ENCODE peak calls at places on chromosomes 7 and 10, in five cellular contexts. T is endodermal cell, V is heart right ventricle, Y is psoas muscle, R is right lobe of liver. W is an unnamed sample.

GRCh38 chr7:74223711-74224510 is 14.1 kb downstream of the LAT2 start:
- DNase-seq in T (no peak), V (no peak), Y (no peak), R (peak; percentile 90), W (no peak)

GRCh38 chr10:89593043-89593442 is 52.0 kb downstream of the PANK1 start:
- DNase-seq in T (no peak), V (no peak), Y (no peak), R (no peak), W (no peak)

GRCh38 chr10:95391570-95392249 is 100.9 kb upstream of the PDLIM1 start:
- DNase-seq in T (peak; percentile 86), V (no peak), Y (no peak), R (no peak), W (peak; percentile 7)

GRCh38 chr7:47721670-47722069 is 139.8 kb upstream of the TNS3 start:
- DNase-seq in T (peak; percentile 80), V (no peak), Y (no peak), R (no peak), W (no peak)

GRCh38 chr10:99364125-99364524 is 35.0 kb downstream of the CNNM1 start:
- DNase-seq in T (no peak), V (no peak), Y (no peak), R (no peak), W (peak; percentile 18)

GRCh38 chr10:132326925-132327324 is 5.1 kb upstream of the LRRC27 start:
- DNase-seq in T (no peak), V (no peak), Y (no peak), R (no peak), W (no peak)

GRCh38 chr10:75043256-75044121 is 68.0 kb upstream of the SAMD8 start:
- DNase-seq in T (peak; percentile 94), V (peak; percentile 27), Y (peak; percentile 26), R (no peak), W (no peak)

GRCh38 chr10:43965033-43965917 is 316.6 kb upstream of the ZNF32 start:
- DNase-seq in T (peak; percentile 12), V (peak; percentile 32), Y (no peak), R (no peak), W (no peak)

GRCh38 chr10:124864421-124865193 is 63.0 kb downstream of the ABRAXAS2 start:
- DNase-seq in T (no peak), V (peak; percentile 77), Y (peak; percentile 60), R (peak; percentile 95), W (no peak)
- H3K27ac ChIP-seq in T (no peak overlapping the region), V (peak overlapping the region; percentile 27), Y (peak overlapping the region; percentile 83), R (peak overlapping the region; percentile 78), W (no peak overlapping the region)

GRCh38 chr7:75969704-75970498 is 24.5 kb downstream of the TMEM120A start:
- DNase-seq in T (no peak), V (peak; percentile 7), Y (peak; percentile 59), R (no peak), W (no peak)
- H3K27ac ChIP-seq in T (no peak overlapping the region), V (peak overlapping the region; percentile 82), Y (peak overlapping the region; percentile 98), R (peak overlapping the region; percentile 12), W (no peak overlapping the region)

DNA sequence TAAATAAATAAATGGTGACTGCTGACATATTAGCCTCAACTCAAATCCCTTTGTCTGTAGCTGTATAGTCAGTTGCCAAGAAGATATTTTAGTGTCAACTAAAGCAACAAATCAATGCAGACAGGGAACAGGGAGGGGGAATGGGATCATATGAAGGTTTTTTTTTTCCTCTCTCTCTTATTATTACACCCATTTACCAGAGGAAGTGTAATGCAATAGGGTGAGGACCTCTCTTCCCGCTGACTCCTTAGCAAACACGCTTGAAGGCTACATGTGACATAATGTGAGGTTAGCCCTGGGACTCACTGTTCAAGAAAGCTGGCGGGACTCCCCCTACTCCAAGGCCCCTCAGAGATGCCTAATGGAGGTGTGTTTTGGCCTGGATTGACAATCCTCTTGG is 88.2 kb downstream of the CHRM2 start:
- DNase-seq in T (no peak), V (no peak), Y (no peak), R (no peak), W (no peak)
- H3K27ac ChIP-seq in T (no peak overlapping the region), V (no peak overlapping the region), Y (no peak overlapping the region), R (no peak overlapping the region), W (peak overlapping the region; percentile 72)

GRCh38 chr10:125929613-125930012 is 33.2 kb downstream of the FANK1 start:
- DNase-seq in T (no peak), V (no peak), Y (no peak), R (no peak), W (no peak)
- H3K27ac ChIP-seq in T (no peak overlapping the region), V (no peak overlapping the region), Y (no peak overlapping the region), R (no peak overlapping the region), W (no peak overlapping the region)

DNA sequence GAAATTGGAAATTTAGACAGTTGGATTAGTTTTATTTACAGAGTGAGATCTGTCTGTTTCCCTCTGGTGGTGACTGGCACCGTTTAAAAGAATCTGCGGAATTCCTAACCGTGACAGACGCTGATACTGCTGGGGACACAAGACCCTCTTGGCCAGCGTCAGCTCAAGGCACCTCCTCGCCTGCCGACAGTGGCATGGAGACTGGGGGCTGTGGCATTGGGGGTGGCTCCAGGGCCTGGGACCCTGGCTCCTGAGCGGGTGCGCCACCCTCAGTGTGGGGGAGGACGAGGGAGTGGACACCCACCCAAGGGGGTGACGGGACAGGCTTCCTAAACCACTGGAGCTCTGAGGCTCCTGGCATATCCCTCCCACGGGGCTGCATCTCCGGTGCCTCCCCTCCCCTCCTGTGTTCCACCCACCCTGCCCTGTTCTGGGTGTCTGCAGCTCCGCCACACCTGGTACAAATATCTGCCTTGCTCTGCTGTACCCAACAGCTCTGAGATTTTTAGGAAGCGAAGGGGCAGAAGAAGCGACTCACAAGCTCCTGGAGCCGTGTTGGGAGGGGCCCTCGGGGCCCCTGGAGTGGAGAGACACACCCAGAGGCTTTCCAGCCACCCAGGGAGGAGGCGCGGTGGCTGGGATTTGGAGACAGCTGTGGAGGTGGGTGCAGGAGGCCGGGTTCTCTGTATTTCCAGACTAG is 178.7 kb downstream of the DNAJB6 start:
- DNase-seq in T (peak; percentile 70), V (no peak), Y (no peak), R (no peak), W (no peak)
- H3K27ac ChIP-seq in T (no peak overlapping the region), V (no peak overlapping the region), Y (no peak overlapping the region), R (no peak overlapping the region), W (no peak overlapping the region)

GRCh38 chr10:36280886-36281499 is 638.9 kb upstream of the FZD8 start:
- DNase-seq in T (no peak), V (no peak), Y (no peak), R (no peak), W (no peak)

GRCh38 chr10:36281871-36282331 is 639.8 kb upstream of the FZD8 start:
- DNase-seq in T (no peak), V (no peak), Y (no peak), R (no peak), W (no peak)

GRCh38 chr10:36271631-36272340 is 629.7 kb upstream of the FZD8 start:
- DNase-seq in T (no peak), V (no peak), Y (no peak), R (no peak), W (no peak)

GRCh38 chr10:36280396-36280795 is 638.3 kb upstream of the FZD8 start:
- DNase-seq in T (no peak), V (no peak), Y (no peak), R (no peak), W (no peak)

GRCh38 chr10:36277459-36277858 is 635.4 kb upstream of the FZD8 start:
- DNase-seq in T (no peak), V (no peak), Y (no peak), R (no peak), W (no peak)
- H3K27ac ChIP-seq in T (no peak overlapping the region), V (no peak overlapping the region), Y (no peak overlapping the region), R (no peak overlapping the region), W (no peak overlapping the region)

GRCh38 chr7:55019329-55019690 is 493 bp downstream of the EGFR start:
- DNase-seq in T (peak; percentile 84), V (peak; percentile 75), Y (peak; percentile 79), R (peak; percentile 71), W (no peak)
- H3K27ac ChIP-seq in T (no peak overlapping the region), V (peak overlapping the region; percentile 95), Y (peak overlapping the region; percentile 87), R (peak overlapping the region; percentile 94), W (peak overlapping the region; percentile 47)

GRCh38 chr7:152462995-152463713 is 27.4 kb upstream of the KMT2C start:
- DNase-seq in T (no peak), V (no peak), Y (no peak), R (no peak), W (peak; percentile 13)

GRCh38 chr7:152463714-152464311 is 28.0 kb upstream of the KMT2C start:
- DNase-seq in T (peak; percentile 99), V (peak; percentile 100), Y (peak; percentile 100), R (peak; percentile 100), W (peak; percentile 97)

GRCh38 chr7:152465118-152465387 is 29.2 kb upstream of the KMT2C start:
- DNase-seq in T (no peak), V (no peak), Y (no peak), R (no peak), W (no peak)

GRCh38 chr7:152467225-152467624 is 31.4 kb upstream of the KMT2C start:
- DNase-seq in T (no peak), V (no peak), Y (no peak), R (no peak), W (no peak)

GRCh38 chr7:152464312-152465117 is 28.7 kb upstream of the KMT2C start:
- DNase-seq in T (peak; percentile 87), V (peak; percentile 83), Y (peak; percentile 85), R (peak; percentile 81), W (peak; percentile 56)
- H3K27ac ChIP-seq in T (peak overlapping the region; percentile 94), V (peak overlapping the region; percentile 100), Y (peak overlapping the region; percentile 98), R (peak overlapping the region; percentile 99), W (peak overlapping the region; percentile 85)

GRCh38 chr10:29100505-29100904 is 188.4 kb upstream of the LYZL1 start:
- DNase-seq in T (peak; percentile 56), V (no peak), Y (no peak), R (no peak), W (no peak)
- H3K27ac ChIP-seq in T (no peak overlapping the region), V (no peak overlapping the region), Y (no peak overlapping the region), R (no peak overlapping the region), W (no peak overlapping the region)